ENCODE peak calls at places on chromosomes 3 and 15, in seven cellular contexts. N, S, E, I, J, Z and L are unnamed samples. For H3K27me3, the result is how much of the 10 kb centered on the place peaks cover.

GRCh38 chr3:94092080-94092479 is 29.2 kb downstream of the NSUN3 start:
- DNase-seq in N (no peak), S (no peak), E (no peak), I (no peak), J (no peak), Z (no peak), L (no peak)

GRCh38 chr15:82944840-82945239 is 7.7 kb downstream of the HOMER2 start:
- DNase-seq in N (no peak), S (no peak), E (no peak), I (no peak), J (no peak), Z (no peak), L (no peak)

GRCh38 chr3:39100500-39100886 is 6.9 kb downstream of the GORASP1 start:
- DNase-seq in N (no peak), S (no peak), E (no peak), I (no peak), J (no peak), Z (no peak), L (no peak)

GRCh38 chr3:171061749-171062148 is 35.2 kb upstream of the SLC2A2 start:
- DNase-seq in N (no peak), S (no peak), E (no peak), I (no peak), J (no peak), Z (no peak), L (no peak)

GRCh38 chr3:8992854-8993253 is 29.6 kb upstream of the RAD18 start:
- DNase-seq in N (no peak), S (no peak), E (no peak), I (no peak), J (no peak), Z (no peak), L (no peak)

GRCh38 chr3:56131976-56132590 is 336.2 kb downstream of the ERC2 start:
- DNase-seq in N (peak), S (peak), E (no peak), I (no peak), J (no peak), Z (peak), L (no peak)

GRCh38 chr15:95277266-95277665 is 1045.9 kb downstream of the MCTP2 start:
- DNase-seq in N (peak), S (peak), E (no peak), I (no peak), J (no peak), Z (no peak), L (no peak)

GRCh38 chr3:118945834-118946233 is 88.8 kb downstream of the IGSF11 start:
- DNase-seq in N (no peak), S (no peak), E (no peak), I (no peak), J (no peak), Z (peak), L (no peak)

GRCh38 chr3:48747703-48748102 is 30.7 kb upstream of the IP6K2 start:
- DNase-seq in N (no peak), S (no peak), E (no peak), I (no peak), J (no peak), Z (no peak), L (no peak)

GRCh38 chr3:124774305-124774673 is 44.0 kb downstream of the UMPS start:
- DNase-seq in N (peak), S (peak), E (no peak), I (no peak), J (no peak), Z (no peak), L (no peak)

GRCh38 chr3:72285483-72285882 is 500.5 kb upstream of the PROK2 start:
- DNase-seq in N (no peak), S (no peak), E (no peak), I (no peak), J (no peak), Z (no peak), L (no peak)
- H3K27me3 ChIP-seq in N (half or more), S (under half), E (under half), I (under half), J (under half), Z (under half), L (under half)

GRCh38 chr3:88142094-88142624 is 7.6 kb upstream of the C3orf38 start:
- DNase-seq in N (peak), S (peak), E (no peak), I (no peak), J (no peak), Z (no peak), L (no peak)
- H3K27ac ChIP-seq in N (no peak), S (no peak), E (no peak), I (no peak), J (no peak), Z (no peak), L (no peak)

GRCh38 chr3:197456271-197457091 is 99.3 kb downstream of the BDH1 start:
- DNase-seq in N (no peak), S (peak), E (peak), I (peak), J (no peak), Z (peak), L (peak)

GRCh38 chr3:197458906-197459470 is 96.8 kb downstream of the BDH1 start:
- DNase-seq in N (no peak), S (no peak), E (no peak), I (no peak), J (no peak), Z (no peak), L (no peak)

GRCh38 chr3:197460002-197460401 is 95.8 kb downstream of the BDH1 start:
- DNase-seq in N (no peak), S (no peak), E (no peak), I (no peak), J (no peak), Z (no peak), L (no peak)

GRCh38 chr3:197460639-197461038 is 95.1 kb downstream of the BDH1 start:
- DNase-seq in N (no peak), S (no peak), E (no peak), I (no peak), J (no peak), Z (no peak), L (no peak)

DNA sequence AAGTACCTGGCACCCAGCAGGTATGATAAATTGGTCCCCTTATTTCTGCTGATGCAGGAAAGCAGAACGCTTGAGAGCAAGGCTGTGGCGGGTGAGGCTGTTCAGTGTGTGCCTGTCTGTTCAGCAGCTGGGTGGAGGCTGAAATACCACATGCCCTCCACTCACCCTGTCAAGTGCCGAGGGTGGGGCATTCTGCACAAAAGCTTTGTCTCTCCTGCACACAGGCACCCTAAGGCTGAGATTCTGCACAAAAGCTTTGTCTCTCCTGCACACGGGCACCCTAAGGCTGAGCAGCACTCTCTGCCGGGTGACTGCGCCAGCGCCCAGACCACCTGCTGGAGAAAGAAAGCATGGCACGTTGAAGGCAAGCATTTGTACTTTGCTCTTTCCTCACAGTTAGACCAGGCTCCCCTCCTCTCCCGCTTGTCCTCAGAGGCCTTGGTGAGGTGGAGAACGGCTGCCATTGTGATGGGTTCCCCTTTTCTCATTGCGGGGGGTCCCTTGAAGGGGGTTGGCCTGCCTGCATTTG is 97.5 kb downstream of the BDH1 start:
- DNase-seq in N (no peak), S (no peak), E (no peak), I (no peak), J (no peak), Z (no peak), L (peak)
- TF ChIP-seq CTCF in N (peak), S (peak), E (no peak), I (no peak), J (peak), Z (no peak), L (peak)

DNA sequence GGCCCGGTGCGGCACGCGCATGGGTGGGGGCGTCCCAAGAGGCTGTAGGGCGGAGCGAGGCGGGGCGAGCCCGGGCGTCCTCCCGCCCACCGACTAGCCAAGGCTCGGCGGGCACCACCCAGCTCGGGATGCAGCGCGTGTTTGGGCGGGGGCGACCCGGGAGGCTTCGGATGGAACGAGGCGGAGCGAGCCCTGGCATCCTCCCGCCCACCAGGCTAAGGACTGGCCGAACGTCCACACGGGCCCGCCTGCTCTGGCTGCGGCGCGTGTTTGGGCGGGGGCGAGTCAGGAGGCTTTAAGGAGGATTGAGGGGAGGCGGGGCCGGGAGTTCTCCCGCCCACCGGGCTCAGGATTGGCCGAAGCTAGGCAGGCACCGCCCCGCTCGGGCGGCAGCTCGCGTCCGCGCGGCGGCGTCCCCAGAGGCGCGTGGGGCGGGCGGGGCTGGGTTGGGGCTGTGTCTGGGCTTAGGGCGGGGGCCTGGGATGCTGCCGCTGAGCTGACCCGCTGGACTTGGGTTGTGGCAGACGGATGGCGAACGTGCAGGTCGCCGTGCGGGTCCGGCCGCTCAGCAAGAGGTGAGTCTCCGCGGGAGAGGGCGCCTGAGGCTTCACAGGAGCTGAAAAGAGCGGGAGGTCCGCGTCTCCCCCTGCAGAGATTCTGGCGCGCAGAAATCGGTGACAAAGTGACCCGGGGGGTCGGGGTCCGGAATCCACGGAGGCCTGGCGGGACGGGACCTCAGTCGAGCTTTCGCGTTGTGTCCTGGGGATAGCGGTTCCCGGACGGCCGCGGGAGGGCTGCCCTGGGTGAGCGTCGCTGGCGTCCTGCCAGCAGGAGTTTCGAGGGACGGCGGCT is at the start of gene STARD9:
- DNase-seq in N (peak), S (peak), E (peak), I (peak), J (peak), Z (peak), L (peak)
- H3K27me3 ChIP-seq in N (under half), S (under half), E (under half), I (under half), J (under half), Z (under half), L (under half)

GRCh38 chr3:185253645-185254410 is at the start of gene EHHADH:
- DNase-seq in N (peak), S (peak), E (no peak), I (peak), J (peak), Z (peak), L (peak)
- H3K27ac ChIP-seq in N (no peak), S (peak), E (no peak), I (peak), J (peak), Z (peak), L (no peak)

DNA sequence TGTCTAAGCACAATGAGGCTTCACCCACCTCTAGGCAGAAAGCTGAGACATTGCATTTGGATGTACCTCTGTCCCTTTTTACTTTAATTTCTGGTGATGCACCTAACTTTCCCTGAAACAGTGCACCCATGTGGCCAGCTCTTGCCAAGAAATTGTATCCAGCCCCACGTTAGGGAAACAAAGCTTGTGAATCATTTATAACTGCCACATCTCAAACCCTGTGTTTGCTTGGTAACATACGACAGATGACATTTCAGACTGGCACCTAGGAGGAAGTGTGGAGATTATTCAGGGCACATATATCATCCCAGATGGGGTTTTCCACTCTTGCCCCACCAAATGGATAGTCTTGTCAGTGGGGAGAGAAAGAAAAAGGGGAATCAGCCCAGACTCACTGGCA is 2.1 kb downstream of the CYB561D2 start:
- DNase-seq in N (peak), S (no peak), E (no peak), I (no peak), J (no peak), Z (no peak), L (no peak)
- TF ChIP-seq CTCF in N (peak), S (peak), E (no peak), I (no peak), J (peak), Z (peak), L (no peak)